ENCODE peak calls at places on chromosomes 6 and 20, in eight cellular contexts. H is CD8-positive, alpha-beta T cell; Z is cardiac muscle cell; R is CD8-positive, alpha-beta memory T cell; Q is SK-N-SH; D is heart left ventricle; U is psoas muscle; J is colonic mucosa. V is an unnamed sample.
A peak's percentile ranks its signal among the peaks of the same experiment; 100 is the strongest.

GRCh38 chr6:107704377-107705013 is 119.6 kb downstream of the SCML4 start:
- DNase-seq in D (no peak), J (no peak), Z (peak; percentile 72), H (no peak), U (no peak), Q (peak; percentile 69), R (peak; percentile 36), V (no peak)

GRCh38 chr20:10596726-10597125 is 77.1 kb downstream of the JAG1 start:
- DNase-seq in H (no peak), J (no peak), Q (no peak), Z (no peak), U (no peak), D (no peak), R (no peak), V (no peak)

GRCh38 chr6:56065408-56065807 is 182.0 kb downstream of the COL21A1 start:
- DNase-seq in Q (no peak), H (no peak), R (no peak), D (no peak), U (no peak), J (no peak), Z (no peak), V (no peak)

GRCh38 chr6:158072083-158072721 is 90.5 kb downstream of the SYNJ2 start:
- DNase-seq in D (peak; percentile 73), Q (peak; percentile 83), U (peak; percentile 72), Z (peak; percentile 75), R (peak; percentile 50), J (peak; percentile 72), H (peak; percentile 35), V (peak; percentile 89)

GRCh38 chr6:36984581-36985383 is 1.2 kb downstream of the MTCH1 start:
- DNase-seq in U (peak; percentile 57), Z (peak; percentile 54), R (peak; percentile 58), H (peak; percentile 26), D (no peak), J (peak; percentile 53), Q (peak; percentile 73), V (peak; percentile 74)

GRCh38 chr6:26133730-26134129 is 46.5 kb downstream of the HFE start:
- DNase-seq in D (no peak), Z (no peak), U (no peak), H (no peak), Q (no peak), J (no peak), R (no peak), V (no peak)

GRCh38 chr6:108942556-108943492 is 94.6 kb downstream of the ARMC2 start:
- DNase-seq in R (peak; percentile 67), H (peak; percentile 27), Q (peak; percentile 51), Z (no peak), D (no peak), U (no peak), J (no peak), V (no peak)

GRCh38 chr20:42138711-42139110 is 520.5 kb upstream of the CHD6 start:
- DNase-seq in U (no peak), Z (no peak), J (no peak), D (no peak), Q (no peak), R (no peak), H (no peak), V (no peak)

GRCh38 chr6:41040101-41040910 is 1.3 kb upstream of the UNC5CL start:
- DNase-seq in J (peak; percentile 77), H (no peak), U (no peak), Q (no peak), R (no peak), Z (no peak), D (no peak), V (no peak)

GRCh38 chr6:120826253-120826652 is 508.0 kb downstream of the TBC1D32 start:
- DNase-seq in J (peak; percentile 27), Q (peak; percentile 27), R (no peak), D (no peak), U (no peak), Z (peak; percentile 61), H (no peak), V (peak; percentile 40)

GRCh38 chr6:127276336-127276735 is 9.7 kb downstream of the RNF146 start:
- DNase-seq in D (no peak), Q (no peak), H (no peak), U (no peak), R (no peak), J (no peak), Z (no peak), V (no peak)

GRCh38 chr20:62791301-62792181 is 4.7 kb upstream of the MRGBP start:
- DNase-seq in J (peak; percentile 82), R (peak; percentile 64), Q (peak; percentile 86), Z (peak; percentile 93), U (peak; percentile 79), D (peak; percentile 73), H (peak; percentile 39), V (peak; percentile 81)

GRCh38 chr6:109690373-109690739 is 646 bp downstream of the AK9 start:
- DNase-seq in U (peak; percentile 62), R (peak; percentile 59), J (peak; percentile 84), Q (peak; percentile 62), Z (peak; percentile 74), H (peak; percentile 10), D (peak; percentile 56), V (peak; percentile 40)

GRCh38 chr20:1533059-1533458 is 24.4 kb downstream of the SIRPD start:
- DNase-seq in H (no peak), R (no peak), D (no peak), J (no peak), Z (no peak), U (no peak), Q (no peak), V (no peak)

GRCh38 chr20:364905-365794 is 15.4 kb upstream of the TRIB3 start:
- DNase-seq in J (no peak), D (no peak), R (no peak), H (no peak), Z (no peak), Q (no peak), U (no peak), V (peak; percentile 4)

GRCh38 chr6:148465011-148465335 is 122.3 kb downstream of the SASH1 start:
- DNase-seq in Q (no peak), U (no peak), D (no peak), Z (no peak), J (no peak), H (no peak), R (no peak), V (no peak)

GRCh38 chr6:161186173-161186769 is 87.6 kb downstream of the AGPAT4 start:
- DNase-seq in Z (no peak), H (no peak), D (no peak), J (peak; percentile 27), Q (no peak), R (no peak), U (no peak), V (no peak)

GRCh38 chr20:46552460-46553420 is 2.3 kb upstream of the OCSTAMP start:
- DNase-seq in R (peak; percentile 23), H (no peak), J (no peak), D (no peak), Q (no peak), U (no peak), Z (no peak), V (no peak)

GRCh38 chr6:138239774-138240173 is 21.5 kb upstream of the PBOV1 start:
- DNase-seq in R (no peak), Z (no peak), J (no peak), Q (no peak), H (no peak), U (no peak), D (no peak), V (no peak)

GRCh38 chr6:78909391-78909790 is 42.0 kb downstream of the IRAK1BP1 start:
- DNase-seq in D (no peak), U (no peak), R (no peak), J (no peak), Q (no peak), H (no peak), Z (no peak), V (no peak)

GRCh38 chr6:124441430-124441829 is 520.8 kb upstream of the RNF217 start:
- DNase-seq in J (no peak), H (no peak), U (no peak), Z (no peak), R (no peak), D (no peak), Q (no peak), V (no peak)

DNA sequence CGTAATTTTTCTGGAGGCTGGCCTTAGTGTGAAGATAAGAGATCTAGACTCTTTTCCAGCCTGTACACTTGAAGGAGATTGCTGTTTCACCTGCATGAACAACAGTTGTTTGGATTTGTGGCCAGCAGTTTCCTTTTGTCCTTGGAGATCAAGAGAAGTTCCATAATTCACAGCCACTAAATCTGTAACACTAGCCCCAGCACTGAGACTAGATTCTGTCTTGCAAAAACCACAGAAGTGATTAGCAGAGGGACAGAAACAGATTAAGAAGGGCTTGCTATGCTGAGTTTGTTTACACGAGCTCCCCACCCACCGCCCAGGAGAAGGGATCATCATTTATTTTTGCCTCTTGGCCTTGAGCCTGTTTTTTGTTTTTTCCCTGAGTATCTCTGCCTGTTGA is 93.2 kb upstream of the SOX4 start:
- DNase-seq in H (no peak), Q (no peak), J (no peak), R (no peak), D (no peak), Z (no peak), U (no peak), V (no peak)
- H3K27ac ChIP-seq in H (no peak overlapping the region), Q (no peak overlapping the region), J (no peak overlapping the region), R (no peak overlapping the region), D (no peak overlapping the region), Z (no peak overlapping the region), U (peak overlapping the region; percentile 64), V (no peak overlapping the region)

GRCh38 chr20:49468412-49468811 is 14.1 kb downstream of the KCNB1 start:
- DNase-seq in U (no peak), D (no peak), Z (no peak), Q (no peak), H (no peak), R (no peak), J (no peak), V (no peak)

GRCh38 chr20:49469060-49469459 is 13.4 kb downstream of the KCNB1 start:
- DNase-seq in J (no peak), D (no peak), H (no peak), Q (no peak), Z (no peak), R (no peak), U (no peak), V (no peak)

GRCh38 chr20:49464556-49464955 is 17.9 kb downstream of the KCNB1 start:
- DNase-seq in H (no peak), J (no peak), D (no peak), Z (no peak), Q (no peak), R (no peak), U (no peak), V (no peak)

GRCh38 chr20:49461894-49462293 is 20.6 kb downstream of the KCNB1 start:
- DNase-seq in Z (no peak), J (no peak), H (no peak), U (no peak), R (no peak), Q (no peak), D (no peak), V (no peak)

GRCh38 chr20:49466114-49466912 is 16.2 kb downstream of the KCNB1 start:
- DNase-seq in R (no peak), D (no peak), Q (no peak), U (no peak), Z (no peak), H (no peak), J (no peak), V (no peak)
- H3K4me1 ChIP-seq in R (no peaks in the 10 kb centered on the region), D (no peaks in the 10 kb centered on the region), Q (no peaks in the 10 kb centered on the region), U (no peaks in the 10 kb centered on the region), Z (no peaks in the 10 kb centered on the region), H (peaks cover 5% of the 10 kb centered on the region), J (no peaks in the 10 kb centered on the region), V (peaks cover 1% of the 10 kb centered on the region)

GRCh38 chr6:17984822-17985660 is 2.4 kb downstream of the KIF13A start:
- DNase-seq in U (no peak), H (no peak), Z (peak; percentile 53), D (no peak), R (no peak), J (no peak), Q (no peak), V (no peak)
- H3K4me3 ChIP-seq in U (peak overlapping the region; percentile 85), H (no peak overlapping the region), Z (peak overlapping the region; percentile 78), D (peak overlapping the region; percentile 77), R (no peak overlapping the region), J (peak overlapping the region; percentile 47), Q (peak overlapping the region; percentile 69), V (peak overlapping the region; percentile 93)

GRCh38 chr6:159117541-159117940 is 51.7 kb upstream of the FNDC1 start:
- DNase-seq in D (no peak), H (no peak), Q (no peak), U (no peak), R (no peak), J (no peak), Z (no peak), V (no peak)
- H3K27ac ChIP-seq in D (no peak overlapping the region), H (no peak overlapping the region), Q (no peak overlapping the region), U (peak overlapping the region; percentile 75), R (no peak overlapping the region), J (no peak overlapping the region), Z (no peak overlapping the region), V (peak overlapping the region; percentile 39)